ENCODE peak calls at places on chromosomes 5 and 9, in seven cellular contexts. T is IMR-90, I is colonic mucosa, S is GM12865, G is fibroblast of the aortic adventitia, C is lung, P is BE2C. U is an unnamed sample.

GRCh38 chr5:136620016-136620419 is 254.7 kb upstream of the TRPC7 start:
- DNase-seq in S (no peak), T (peak), P (no peak), G (peak), C (no peak), I (no peak), U (no peak)

GRCh38 chr5:159097461-159098284 is 2.0 kb downstream of the EBF1 start:
- DNase-seq in I (no peak), T (peak), G (peak), P (peak), C (no peak), S (peak), U (no peak)

GRCh38 chr9:69178583-69179011 is 4.5 kb downstream of the TJP2 start:
- DNase-seq in T (peak), I (no peak), P (no peak), S (no peak), G (no peak), C (no peak), U (peak)

GRCh38 chr5:162209005-162209605 is 141.5 kb downstream of the GABRG2 start:
- DNase-seq in C (no peak), S (peak), G (no peak), P (peak), I (peak), T (no peak), U (peak)

GRCh38 chr5:68689010-68689409 is 404.8 kb upstream of the SLC30A5 start:
- DNase-seq in I (no peak), S (no peak), T (no peak), G (no peak), P (no peak), C (no peak), U (no peak)

GRCh38 chr5:167511-167910 is 23.8 kb upstream of the LRRC14B start:
- DNase-seq in T (peak), I (no peak), P (peak), C (no peak), S (no peak), G (no peak), U (no peak)

GRCh38 chr9:26945591-26945990 is 1.5 kb downstream of the PLAA start:
- DNase-seq in C (no peak), P (no peak), T (no peak), I (no peak), G (no peak), S (no peak), U (no peak)

GRCh38 chr9:83274787-83275186 is 211.8 kb upstream of the RASEF start:
- DNase-seq in T (no peak), S (no peak), P (no peak), I (no peak), C (no peak), G (no peak), U (no peak)

GRCh38 chr5:27130587-27130986 is 92.2 kb upstream of the CDH9 start:
- DNase-seq in P (no peak), C (no peak), T (peak), I (no peak), S (no peak), G (peak), U (no peak)

GRCh38 chr9:37839491-37840461 is 39.2 kb downstream of the DCAF10 start:
- DNase-seq in C (no peak), G (peak), I (no peak), S (no peak), T (peak), P (peak), U (no peak)

GRCh38 chr9:127316586-127317383 is 52.2 kb downstream of the GARNL3 start:
- DNase-seq in P (no peak), S (peak), G (peak), I (no peak), C (no peak), T (peak), U (no peak)

GRCh38 chr5:72032769-72033168 is 74.5 kb upstream of the MAP1B start:
- DNase-seq in T (no peak), G (no peak), P (no peak), S (no peak), C (no peak), I (no peak), U (no peak)

GRCh38 chr5:119243888-119244287 is 111.9 kb upstream of the TNFAIP8 start:
- DNase-seq in G (no peak), S (no peak), P (no peak), I (no peak), T (no peak), C (no peak), U (no peak)

GRCh38 chr9:97714435-97714834 is 17.3 kb upstream of the XPA start:
- DNase-seq in I (no peak), S (peak), T (peak), G (peak), C (no peak), P (no peak), U (peak)

GRCh38 chr9:16627967-16628366 is 242.5 kb downstream of the BNC2 start:
- DNase-seq in S (peak), G (peak), C (peak), T (peak), P (no peak), I (peak), U (peak)

GRCh38 chr5:93236807-93237421 is 344.1 kb downstream of the NR2F1-AS1 start:
- DNase-seq in C (no peak), G (peak), S (no peak), I (no peak), T (peak), P (no peak), U (no peak)

GRCh38 chr5:14967166-14967565 is 95.6 kb upstream of the ANKH start:
- DNase-seq in T (no peak), G (no peak), P (no peak), I (no peak), C (no peak), S (no peak), U (no peak)

GRCh38 chr5:139132515-139132914 is 65.7 kb downstream of the SIL1 start:
- DNase-seq in S (no peak), I (no peak), T (no peak), C (no peak), G (no peak), P (no peak), U (no peak)

GRCh38 chr5:11452854-11453253 is 451.4 kb downstream of the CTNND2 start:
- DNase-seq in I (no peak), T (no peak), S (no peak), G (no peak), C (no peak), P (no peak), U (no peak)

GRCh38 chr5:154478224-154478565 is at the start of gene HAND1:
- DNase-seq in C (peak), S (no peak), T (no peak), P (peak), I (peak), G (no peak), U (no peak)

GRCh38 chr9:133113163-133113927 is 7.7 kb downstream of the RALGDS start:
- DNase-seq in G (no peak), I (no peak), P (peak), C (peak), S (no peak), T (peak), U (no peak)

GRCh38 chr9:133826289-133827085 is 88.3 kb upstream of the SARDH start:
- DNase-seq in G (no peak), S (no peak), P (peak), I (no peak), C (no peak), T (peak), U (no peak)

GRCh38 chr9:100667448-100667847 is 89.6 kb downstream of the CAVIN4 start:
- DNase-seq in S (no peak), G (no peak), P (no peak), I (no peak), T (no peak), C (no peak), U (no peak)

GRCh38 chr5:15992918-15993317 is 186.7 kb downstream of the MARCHF11 start:
- DNase-seq in G (peak), I (no peak), P (no peak), T (peak), C (no peak), S (no peak), U (no peak)

GRCh38 chr5:115336201-115336720 is 39.8 kb upstream of the CCDC112 start:
- DNase-seq in G (no peak), S (no peak), P (no peak), C (no peak), I (no peak), T (peak), U (no peak)

GRCh38 chr5:153756540-153756939 is 266.1 kb downstream of the GRIA1 start:
- DNase-seq in I (no peak), G (peak), P (no peak), C (no peak), S (no peak), T (peak), U (no peak)

GRCh38 chr5:6591671-6592288 is 41.1 kb downstream of the NSUN2 start:
- DNase-seq in I (no peak), S (no peak), P (no peak), C (no peak), T (no peak), G (no peak), U (no peak)
- H3K4me3 ChIP-seq in I (no peak), S (no peak), P (no peak), C (no peak), T (no peak), G (no peak), U (no peak)

GRCh38 chr9:114151426-114151956 is 3.8 kb upstream of the COL27A1 start:
- DNase-seq in P (no peak), I (no peak), S (no peak), C (no peak), G (no peak), T (no peak), U (no peak)
- H3K4me3 ChIP-seq in P (no peak), I (no peak), S (no peak), C (no peak), G (no peak), T (no peak), U (no peak)

GRCh38 chr5:52947208-52947607 is 41.9 kb upstream of the ITGA2 start:
- DNase-seq in P (no peak), I (no peak), G (no peak), T (peak), C (no peak), S (no peak), U (no peak)

GRCh38 chr5:52950686-52951085 is 38.5 kb upstream of the ITGA2 start:
- DNase-seq in T (no peak), P (no peak), I (no peak), S (no peak), G (no peak), C (no peak), U (no peak)

GRCh38 chr5:52945040-52945439 is 44.1 kb upstream of the ITGA2 start:
- DNase-seq in S (no peak), G (peak), I (no peak), P (no peak), C (no peak), T (no peak), U (no peak)

GRCh38 chr5:52948418-52949076 is 40.6 kb upstream of the ITGA2 start:
- DNase-seq in T (peak), P (peak), G (peak), S (peak), C (peak), I (peak), U (peak)

GRCh38 chr5:52947851-52948250 is 41.3 kb upstream of the ITGA2 start:
- DNase-seq in G (peak), S (no peak), P (no peak), T (peak), I (no peak), C (no peak), U (no peak)
- H3K4me3 ChIP-seq in G (no peak), S (no peak), P (no peak), T (no peak), I (no peak), C (no peak), U (no peak)

DNA sequence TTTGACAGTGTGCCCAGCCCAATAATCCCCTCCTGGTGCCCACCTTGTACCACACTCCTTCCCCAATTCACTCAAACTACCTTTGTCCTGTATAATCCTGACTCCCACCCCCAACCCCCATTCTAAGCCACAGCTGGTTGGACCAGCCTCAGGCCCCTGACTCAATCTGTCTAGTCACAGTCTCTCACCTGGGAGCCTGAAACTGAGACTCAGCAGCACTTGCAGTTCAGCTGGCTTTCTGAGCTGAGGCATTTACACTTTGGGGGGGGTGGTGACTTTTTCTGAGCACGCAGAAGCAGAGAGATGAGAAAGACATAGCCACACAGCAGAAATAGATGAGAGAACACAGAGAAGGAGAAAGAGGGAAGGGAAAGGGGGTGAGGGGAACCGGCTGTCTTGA is 247.3 kb downstream of the MAN2A1 start:
- DNase-seq in G (no peak), T (no peak), I (no peak), S (peak), C (no peak), P (no peak), U (no peak)
- H3K4me3 ChIP-seq in G (no peak), T (no peak), I (no peak), S (no peak), C (no peak), P (no peak), U (no peak)

DNA sequence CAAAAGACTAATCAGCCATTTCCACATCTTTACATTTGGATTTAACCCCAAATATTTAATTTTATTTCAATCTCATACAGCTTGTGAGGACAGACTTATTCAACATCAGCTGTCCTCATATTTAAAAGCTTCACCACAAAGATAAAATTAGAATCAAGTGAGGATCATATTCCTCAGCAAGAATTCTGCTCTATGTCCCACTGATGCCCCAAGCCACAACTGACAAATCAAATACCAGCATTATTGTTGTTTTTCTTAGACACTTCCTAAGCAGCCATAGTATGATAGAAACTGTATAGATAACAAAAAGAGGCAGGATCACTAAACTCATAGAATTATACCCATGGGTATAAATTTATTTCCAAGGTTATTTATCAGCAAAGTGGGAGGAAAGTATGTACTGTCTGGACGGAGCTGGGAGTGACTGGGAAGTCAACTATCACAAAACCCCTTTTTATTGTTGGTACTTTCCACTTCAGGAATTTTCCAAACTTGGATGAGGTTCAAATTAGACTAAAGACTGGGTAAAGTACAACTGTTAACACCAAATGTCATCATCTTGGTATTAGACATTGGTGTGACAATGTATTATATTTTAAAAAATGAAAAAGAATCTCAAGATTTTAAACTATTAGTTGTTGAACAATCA is 29.8 kb upstream of the MYOT start:
- DNase-seq in G (peak), C (no peak), P (no peak), I (no peak), S (no peak), T (no peak), U (no peak)
- H3K4me3 ChIP-seq in G (no peak), C (no peak), P (no peak), I (no peak), S (no peak), T (no peak), U (no peak)

DNA sequence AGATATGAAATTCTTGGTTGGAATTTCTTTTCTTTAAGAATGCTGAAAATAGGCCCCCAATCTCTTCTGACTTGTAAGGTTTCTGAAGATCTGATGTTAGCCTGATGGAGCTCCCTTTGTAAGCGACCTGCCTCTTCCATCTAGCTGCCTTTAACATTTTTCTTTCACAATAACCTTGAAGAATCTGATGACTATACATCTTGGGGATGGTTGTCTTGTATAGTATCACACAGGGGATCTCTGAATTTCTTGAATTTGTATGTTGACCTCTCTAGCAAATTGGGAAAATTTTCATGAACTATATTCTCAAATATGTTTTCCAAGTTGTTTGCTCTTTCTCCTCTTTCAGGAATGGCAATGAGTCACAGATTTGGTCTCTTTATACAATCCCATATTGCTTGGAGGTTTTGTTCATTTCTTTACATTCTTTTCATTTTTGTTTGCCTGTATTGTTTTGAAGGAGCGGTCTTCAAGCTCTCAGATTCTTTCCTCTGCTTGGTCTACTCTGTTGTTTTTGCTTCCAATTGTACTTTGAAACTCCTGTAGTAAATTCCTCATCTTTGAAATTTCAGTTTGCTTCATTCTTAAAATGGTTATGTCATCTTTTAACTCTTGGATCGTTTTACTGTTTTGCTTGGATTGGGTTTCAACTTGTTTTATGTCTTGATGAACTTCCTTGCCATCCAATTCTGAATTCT is 245.2 kb upstream of the TARS1 start:
- DNase-seq in G (peak), T (peak), I (no peak), C (no peak), P (no peak), S (no peak), U (no peak)
- H3K4me3 ChIP-seq in G (no peak), T (no peak), I (no peak), C (no peak), P (no peak), S (no peak), U (no peak)

DNA sequence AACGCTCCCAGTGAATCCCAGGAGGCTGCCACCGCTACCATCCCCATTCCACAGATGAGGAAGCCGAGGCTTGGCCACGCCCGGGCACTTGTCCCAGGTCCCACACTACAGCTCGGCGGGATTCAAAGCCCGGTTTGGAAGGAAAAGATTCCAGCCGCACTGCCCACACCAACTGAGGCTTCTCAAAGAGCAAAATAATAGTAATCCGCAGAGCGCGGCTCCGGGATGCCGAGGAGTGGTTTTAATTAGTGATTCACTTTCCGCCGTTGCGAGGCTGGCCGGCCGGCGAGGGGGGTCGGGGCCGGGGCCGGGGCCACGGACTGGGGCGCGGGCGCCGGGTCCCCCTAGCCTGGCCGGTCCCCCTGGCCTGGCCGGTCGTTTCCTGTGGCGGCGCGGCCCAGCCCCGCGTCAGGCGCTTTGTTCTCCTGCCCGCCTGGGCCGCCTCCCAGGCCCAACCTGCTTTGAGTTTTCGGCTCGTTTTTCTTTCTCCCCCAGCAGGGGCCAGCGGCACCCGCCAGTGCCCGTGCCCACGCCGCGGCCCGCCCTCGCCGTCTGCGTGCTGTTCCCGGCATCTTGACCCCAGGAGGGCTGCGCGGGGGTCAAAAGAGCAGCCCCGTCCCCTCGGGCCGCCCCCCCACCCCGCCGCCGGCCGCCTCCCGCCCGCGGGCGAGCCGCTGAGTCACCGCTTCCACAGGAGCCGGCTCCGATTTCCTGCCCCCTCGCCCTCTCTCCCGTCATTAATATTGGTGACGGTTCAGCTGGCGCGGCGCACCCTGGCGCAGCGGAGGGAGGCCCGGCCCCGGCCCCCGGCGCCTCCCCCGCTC is 31.2 kb downstream of the FGF18 start:
- DNase-seq in S (no peak), T (peak), I (peak), C (peak), G (peak), P (no peak), U (no peak)
- H3K4me3 ChIP-seq in S (no peak), T (peak), I (peak), C (no peak), G (peak), P (no peak), U (no peak)

U was measured in Jurkat, Clone E6-1.